ENCODE peak calls at places on chromosome X, in eight cellular contexts. X is RWPE1, P is cardiac muscle cell, E is brain microvascular endothelial cell, C is AG04450, A is H9, H is ascending aorta, L is stomach. R is an unnamed sample.

GRCh38 chrX:51893931-51894696 is 691 bp downstream of the MAGED1 start:
- DNase-seq in X (peak), P (peak), E (no peak), C (no peak), A (no peak), H (no peak), L (no peak), R (no peak)

GRCh38 chrX:64230123-64230970 is at the start of gene ASB12:
- DNase-seq in X (no peak), P (no peak), E (no peak), C (no peak), A (no peak), H (no peak), L (no peak), R (no peak)

GRCh38 chrX:39815621-39816020 is 282.1 kb downstream of the BCOR start:
- DNase-seq in X (no peak), P (peak), E (no peak), C (no peak), A (peak), H (no peak), L (no peak), R (no peak)

GRCh38 chrX:132638313-132638712 is 149.5 kb upstream of the MBNL3 start:
- DNase-seq in X (no peak), P (no peak), E (no peak), C (no peak), A (no peak), H (no peak), L (no peak), R (no peak)

GRCh38 chrX:150201841-150202240 is 161.3 kb upstream of the MAMLD1 start:
- DNase-seq in X (no peak), P (peak), E (no peak), C (no peak), A (no peak), H (no peak), L (no peak), R (no peak)

GRCh38 chrX:40465735-40466551 is 114.8 kb upstream of the ATP6AP2 start:
- DNase-seq in X (no peak), P (peak), E (no peak), C (no peak), A (no peak), H (no peak), L (no peak), R (no peak)

GRCh38 chrX:71492086-71493065 is 40.5 kb upstream of the OGT start:
- DNase-seq in X (peak), P (peak), E (peak), C (no peak), A (no peak), H (no peak), L (peak), R (no peak)

GRCh38 chrX:964831-965416 is 247.5 kb downstream of the CRLF2 start:
- DNase-seq in X (no peak), P (no peak), E (no peak), C (no peak), A (no peak), H (no peak), L (no peak), R (no peak)

GRCh38 chrX:37423864-37424569 is 74.9 kb downstream of the PRRG1 start:
- DNase-seq in X (no peak), P (peak), E (peak), C (no peak), A (no peak), H (no peak), L (no peak), R (no peak)

GRCh38 chrX:110755061-110755460 is 40.6 kb downstream of the CHRDL1 start:
- DNase-seq in X (no peak), P (no peak), E (no peak), C (no peak), A (no peak), H (no peak), L (no peak), R (no peak)

GRCh38 chrX:1164322-1165288 is 47.8 kb downstream of the CRLF2 start:
- DNase-seq in X (no peak), P (peak), E (no peak), C (no peak), A (peak), H (no peak), L (no peak), R (no peak)

GRCh38 chrX:15946783-15947550 is 92.4 kb upstream of the AP1S2 start:
- DNase-seq in X (peak), P (peak), E (peak), C (peak), A (no peak), H (no peak), L (no peak), R (no peak)

GRCh38 chrX:127187095-127187494 is 367.6 kb downstream of the PRR32 start:
- DNase-seq in X (no peak), P (no peak), E (no peak), C (no peak), A (no peak), H (no peak), L (no peak), R (no peak)

GRCh38 chrX:1388651-1389050 is 3.3 kb downstream of the SLC25A6 start:
- DNase-seq in X (no peak), P (no peak), E (no peak), C (no peak), A (no peak), H (no peak), L (peak), R (no peak)

GRCh38 chrX:124504106-124504983 is 158.0 kb downstream of the SH2D1A start:
- DNase-seq in X (no peak), P (no peak), E (no peak), C (no peak), A (no peak), H (no peak), L (no peak), R (no peak)

GRCh38 chrX:91108761-91109160 is 325.9 kb upstream of the PABPC5 start:
- DNase-seq in X (no peak), P (no peak), E (no peak), C (no peak), A (no peak), H (no peak), L (no peak), R (no peak)

GRCh38 chrX:96182366-96182765 is 502.3 kb upstream of the DIAPH2 start:
- DNase-seq in X (no peak), P (peak), E (peak), C (peak), A (peak), H (no peak), L (no peak), R (no peak)

GRCh38 chrX:79975605-79976004 is 38.9 kb upstream of the TBX22 start:
- DNase-seq in X (no peak), P (no peak), E (no peak), C (no peak), A (no peak), H (no peak), L (no peak), R (no peak)

GRCh38 chrX:110139172-110139571 is 136.3 kb downstream of the TMEM164 start:
- DNase-seq in X (no peak), P (no peak), E (no peak), C (no peak), A (no peak), H (no peak), L (no peak), R (no peak)

GRCh38 chrX:115616943-115617563 is 56.1 kb downstream of the PLS3 start:
- DNase-seq in X (peak), P (peak), E (peak), C (no peak), A (no peak), H (no peak), L (no peak), R (no peak)

GRCh38 chrX:43559643-43560042 is 96.5 kb upstream of the MAOA start:
- DNase-seq in X (peak), P (peak), E (peak), C (no peak), A (peak), H (no peak), L (peak), R (no peak)

GRCh38 chrX:23637187-23637586 is 30.1 kb upstream of the PRDX4 start:
- DNase-seq in X (no peak), P (no peak), E (no peak), C (no peak), A (no peak), H (no peak), L (no peak), R (no peak)

GRCh38 chrX:71198066-71198465 is 25.0 kb upstream of the GJB1 start:
- DNase-seq in X (no peak), P (peak), E (no peak), C (no peak), A (no peak), H (no peak), L (no peak), R (no peak)

GRCh38 chrX:16743604-16744325 is 24.4 kb downstream of the SYAP1 start:
- DNase-seq in X (peak), P (peak), E (peak), C (peak), A (no peak), H (no peak), L (no peak), R (no peak)

GRCh38 chrX:71458866-71459265 is 74.0 kb upstream of the OGT start:
- DNase-seq in X (no peak), P (no peak), E (no peak), C (no peak), A (no peak), H (no peak), L (no peak), R (no peak)

GRCh38 chrX:42708222-42708621 is 69.7 kb downstream of the PPP1R2C start:
- DNase-seq in X (no peak), P (peak), E (peak), C (no peak), A (no peak), H (no peak), L (no peak), R (no peak)

GRCh38 chrX:14616876-14617275 is 87.5 kb downstream of the GLRA2 start:
- DNase-seq in X (no peak), P (peak), E (peak), C (peak), A (no peak), H (no peak), L (no peak), R (no peak)

GRCh38 chrX:71910526-71911022 is at the start of gene NHSL2:
- DNase-seq in X (no peak), P (peak), E (no peak), C (no peak), A (peak), H (no peak), L (no peak), R (no peak)

GRCh38 chrX:36957425-36958328 is 50.5 kb upstream of the FAM47C start:
- DNase-seq in X (peak), P (peak), E (no peak), C (no peak), A (peak), H (no peak), L (peak), R (no peak)

GRCh38 chrX:119667111-119667928 is 25.6 kb downstream of the SEPTIN6 start:
- DNase-seq in X (no peak), P (peak), E (no peak), C (no peak), A (no peak), H (no peak), L (no peak), R (no peak)

GRCh38 chrX:145817666-145818521 is at the start of gene SLITRK2:
- DNase-seq in X (no peak), P (peak), E (no peak), C (no peak), A (peak), H (no peak), L (no peak), R (peak)

GRCh38 chrX:155094468-155095061 is 23.3 kb downstream of the BRCC3 start:
- DNase-seq in X (no peak), P (peak), E (peak), C (no peak), A (no peak), H (no peak), L (no peak), R (no peak)

GRCh38 chrX:31383991-31384390 is 312.1 kb upstream of the FTHL17 start:
- DNase-seq in X (no peak), P (no peak), E (no peak), C (no peak), A (no peak), H (no peak), L (no peak), R (no peak)

GRCh38 chrX:13380230-13380629 is 60.4 kb upstream of the ATXN3L start:
- DNase-seq in X (peak), P (peak), E (no peak), C (no peak), A (no peak), H (no peak), L (no peak), R (no peak)

GRCh38 chrX:147174596-147174995 is 360.1 kb upstream of the CXorf51A start:
- DNase-seq in X (no peak), P (no peak), E (no peak), C (no peak), A (peak), H (no peak), L (no peak), R (no peak)

GRCh38 chrX:64191281-64192010 is 14.1 kb downstream of the AMER1 start:
- DNase-seq in X (no peak), P (no peak), E (no peak), C (no peak), A (no peak), H (no peak), L (no peak), R (no peak)

GRCh38 chrX:14798805-14799397 is 74.0 kb downstream of the FANCB start:
- DNase-seq in X (no peak), P (no peak), E (no peak), C (no peak), A (no peak), H (no peak), L (no peak), R (no peak)

GRCh38 chrX:85993539-85994197 is 53.7 kb downstream of the CHM start:
- DNase-seq in X (no peak), P (peak), E (no peak), C (no peak), A (no peak), H (no peak), L (no peak), R (no peak)

GRCh38 chrX:47560179-47560830 is 700 bp upstream of the ARAF start:
- DNase-seq in X (no peak), P (no peak), E (no peak), C (no peak), A (no peak), H (no peak), L (no peak), R (no peak)

GRCh38 chrX:47561653-47562151 is 697 bp downstream of the ARAF start:
- DNase-seq in X (no peak), P (no peak), E (no peak), C (no peak), A (no peak), H (no peak), L (no peak), R (no peak)

GRCh38 chrX:47562615-47563243 is 1.7 kb downstream of the ARAF start:
- DNase-seq in X (no peak), P (peak), E (no peak), C (no peak), A (no peak), H (no peak), L (no peak), R (no peak)

GRCh38 chrX:47558436-47558835 is 2.6 kb upstream of the ARAF start:
- DNase-seq in X (no peak), P (no peak), E (no peak), C (no peak), A (no peak), H (no peak), L (no peak), R (no peak)

GRCh38 chrX:47560831-47561652 is at the start of gene ARAF:
- DNase-seq in X (peak), P (peak), E (peak), C (peak), A (peak), H (peak), L (peak), R (peak)
- H3K27ac ChIP-seq in X (peak), P (peak), E (peak), C (peak), A (no peak), H (peak), L (peak), R (peak)

DNA sequence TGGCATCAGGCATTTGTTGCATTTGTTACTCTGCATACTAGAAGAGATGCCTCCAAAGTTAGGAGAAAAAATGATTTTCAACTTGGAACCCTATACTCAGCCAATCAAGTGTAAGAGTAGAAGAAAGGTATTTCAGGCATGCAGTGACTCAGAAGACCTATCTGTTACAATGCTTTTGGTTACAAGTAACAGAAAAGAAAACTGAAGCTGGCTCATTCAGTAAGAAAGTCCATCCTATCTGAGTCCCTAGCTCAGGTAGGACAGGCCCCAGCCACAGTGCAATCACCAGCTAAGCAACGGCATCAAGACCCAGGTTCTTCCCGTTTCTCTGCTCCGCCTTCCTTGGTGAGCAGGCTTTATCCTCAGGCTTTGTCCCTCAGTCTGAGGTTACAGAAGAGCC is 23.3 kb downstream of the MECP2 start:
- DNase-seq in X (peak), P (peak), E (peak), C (no peak), A (no peak), H (no peak), L (no peak), R (no peak)
- H3K27ac ChIP-seq in X (peak), P (peak), E (no peak), C (peak), A (peak), H (no peak), L (no peak), R (no peak)

DNA sequence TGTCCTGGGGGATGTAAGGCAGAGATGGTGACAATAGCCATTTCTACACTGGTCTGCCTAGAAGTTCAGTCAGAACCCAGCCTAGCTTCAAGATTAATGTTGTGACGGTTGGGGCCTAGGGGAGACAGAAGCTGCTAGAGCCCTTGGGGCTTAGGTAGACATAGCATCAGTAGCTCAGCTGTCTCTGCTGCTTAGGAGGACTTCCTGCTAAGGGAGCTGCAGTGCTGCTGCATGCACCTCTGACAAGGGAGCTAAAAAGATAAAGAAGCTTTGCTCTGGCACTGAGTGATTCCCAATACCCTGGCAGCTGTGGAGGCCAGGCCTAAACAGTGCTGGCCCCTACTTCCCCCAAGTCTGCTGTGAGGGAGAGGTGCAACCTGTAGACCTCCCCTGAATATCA is 116.0 kb downstream of the CT47B1 start:
- DNase-seq in X (no peak), P (no peak), E (no peak), C (no peak), A (no peak), H (no peak), L (no peak), R (no peak)
- H3K27ac ChIP-seq in X (no peak), P (no peak), E (no peak), C (no peak), A (no peak), H (no peak), L (no peak), R (no peak)

GRCh38 chrX:133852837-133853236 is 132.6 kb downstream of the GPC3 start:
- DNase-seq in X (no peak), P (peak), E (no peak), C (no peak), A (no peak), H (no peak), L (no peak), R (no peak)

GRCh38 chrX:133849676-133850075 is 135.7 kb downstream of the GPC3 start:
- DNase-seq in X (no peak), P (no peak), E (no peak), C (no peak), A (no peak), H (no peak), L (no peak), R (no peak)

GRCh38 chrX:133850414-133850813 is 135.0 kb downstream of the GPC3 start:
- DNase-seq in X (no peak), P (no peak), E (no peak), C (no peak), A (no peak), H (no peak), L (no peak), R (no peak)

DNA sequence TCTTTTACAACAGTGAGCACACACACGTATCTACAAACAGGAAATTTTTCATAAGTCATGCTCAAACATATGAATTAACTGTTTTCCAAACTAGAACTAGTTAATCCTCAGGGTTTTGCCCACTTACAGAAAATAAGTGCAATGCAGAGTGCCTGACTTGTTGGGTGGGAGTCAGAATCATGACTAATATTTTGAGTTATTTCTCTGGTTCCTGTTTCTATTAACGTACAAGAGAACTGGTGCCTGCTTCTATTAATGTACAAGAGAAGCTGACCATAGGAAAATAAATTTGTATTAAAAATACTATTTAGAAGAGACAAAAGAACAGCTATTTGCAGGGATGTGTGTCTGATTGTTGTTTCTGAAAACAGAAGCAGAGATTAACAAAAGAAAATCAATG is 137.8 kb downstream of the GPC3 start:
- DNase-seq in X (no peak), P (no peak), E (no peak), C (no peak), A (no peak), H (no peak), L (no peak), R (no peak)
- H3K27ac ChIP-seq in X (no peak), P (no peak), E (no peak), C (no peak), A (no peak), H (no peak), L (no peak), R (no peak)

GRCh38 chrX:153621949-153622598 is 23.1 kb upstream of the CCNQ start:
- DNase-seq in X (no peak), P (no peak), E (no peak), C (no peak), A (no peak), H (no peak), L (no peak), R (no peak)

GRCh38 chrX:153624196-153625091 is 22.6 kb upstream of the DUSP9 start:
- DNase-seq in X (no peak), P (no peak), E (no peak), C (no peak), A (no peak), H (peak), L (no peak), R (no peak)

GRCh38 chrX:153620576-153620975 is 21.6 kb upstream of the CCNQ start:
- DNase-seq in X (peak), P (no peak), E (no peak), C (no peak), A (no peak), H (no peak), L (no peak), R (no peak)

GRCh38 chrX:153623310-153624029 is 23.5 kb upstream of the DUSP9 start:
- DNase-seq in X (no peak), P (no peak), E (no peak), C (no peak), A (no peak), H (peak), L (no peak), R (no peak)

DNA sequence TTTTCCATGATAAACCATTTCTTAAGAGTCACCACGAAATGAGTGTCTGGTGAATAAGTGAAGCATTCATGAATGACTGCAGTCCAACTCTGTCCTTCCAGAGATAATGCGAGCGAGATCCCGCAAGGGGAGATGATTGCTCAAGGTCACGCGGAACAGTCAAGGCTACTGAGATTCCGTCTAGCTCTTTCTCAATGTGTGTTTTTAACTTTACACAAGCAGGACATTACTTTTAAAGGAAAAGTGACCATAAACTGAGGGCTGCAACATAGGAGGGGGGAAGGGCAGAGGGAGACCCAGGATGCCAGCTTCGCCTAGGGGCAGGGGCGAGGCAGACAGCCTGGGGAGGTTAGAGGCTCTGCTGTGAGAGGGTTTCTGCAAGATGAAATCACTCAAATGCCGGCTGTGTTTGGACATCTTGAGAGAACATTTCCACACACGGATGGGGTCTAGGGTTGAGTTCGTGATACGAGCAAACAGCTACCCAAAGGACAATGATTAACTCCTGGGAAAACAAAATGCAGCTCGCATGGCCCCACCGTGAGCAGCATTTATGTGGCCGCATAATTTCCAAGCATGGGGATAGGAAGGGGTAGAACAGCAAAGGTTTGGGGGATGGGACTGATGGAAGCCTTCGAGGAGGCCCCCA is 23.8 kb upstream of the CCNQ start:
- DNase-seq in X (no peak), P (peak), E (no peak), C (no peak), A (no peak), H (no peak), L (no peak), R (no peak)
- H3K27ac ChIP-seq in X (no peak), P (no peak), E (no peak), C (no peak), A (no peak), H (no peak), L (no peak), R (no peak)